ENCODE peak calls at places on chromosome 16, in four cellular contexts. One of them, this sample, is unnamed.

GRCh38 chr16:85832578-85833539 is 33.4 kb downstream of the COX4I1 start:
- DNase-seq in NCI-H774: no peak
- DNase-seq in nucleus accumbens: no peak
- DNase-seq in hypothalamus: peak
- DNase-seq in this sample: no peak

GRCh38 chr16:72442381-72443158 is 270.6 kb upstream of the PMFBP1 start:
- DNase-seq in hypothalamus: no peak
- DNase-seq in nucleus accumbens: no peak
- DNase-seq in NCI-H774: no peak
- DNase-seq in this sample: no peak

GRCh38 chr16:6020162-6020980 is 922.8 kb upstream of the EEF2KMT start:
- DNase-seq in nucleus accumbens: no peak
- DNase-seq in hypothalamus: no peak
- DNase-seq in NCI-H774: no peak
- DNase-seq in this sample: no peak

GRCh38 chr16:21608647-21609328 is 9.4 kb downstream of the METTL9 start:
- DNase-seq in hypothalamus: no peak
- DNase-seq in NCI-H774: no peak
- DNase-seq in nucleus accumbens: no peak
- DNase-seq in this sample: no peak

GRCh38 chr16:20956319-20956718 is 55.7 kb downstream of the LYRM1 start:
- DNase-seq in hypothalamus: no peak
- DNase-seq in nucleus accumbens: no peak
- DNase-seq in NCI-H774: no peak
- DNase-seq in this sample: no peak

GRCh38 chr16:11909653-11910551 is 5.9 kb downstream of the GSPT1 start:
- DNase-seq in nucleus accumbens: no peak
- DNase-seq in NCI-H774: no peak
- DNase-seq in hypothalamus: no peak
- DNase-seq in this sample: no peak

GRCh38 chr16:57627184-57627871 is 1.1 kb upstream of the ADGRG1 start:
- DNase-seq in nucleus accumbens: no peak
- DNase-seq in NCI-H774: no peak
- DNase-seq in hypothalamus: peak
- DNase-seq in this sample: no peak

GRCh38 chr16:13845232-13845631 is 74.7 kb upstream of the ERCC4 start:
- DNase-seq in hypothalamus: no peak
- DNase-seq in NCI-H774: no peak
- DNase-seq in nucleus accumbens: no peak
- DNase-seq in this sample: no peak

GRCh38 chr16:69406780-69407331 is 17.6 kb upstream of the CYB5B start:
- DNase-seq in nucleus accumbens: no peak
- DNase-seq in NCI-H774: no peak
- DNase-seq in hypothalamus: no peak
- DNase-seq in this sample: no peak

GRCh38 chr16:78462261-78463208 is 363.1 kb downstream of the WWOX start:
- DNase-seq in NCI-H774: no peak
- DNase-seq in nucleus accumbens: no peak
- DNase-seq in hypothalamus: no peak
- DNase-seq in this sample: peak

GRCh38 chr16:23668225-23668624 is 10.5 kb upstream of the PLK1 start:
- DNase-seq in NCI-H774: no peak
- DNase-seq in nucleus accumbens: no peak
- DNase-seq in hypothalamus: no peak
- DNase-seq in this sample: no peak

GRCh38 chr16:26816266-26816665 is 250.5 kb upstream of the C16orf82 start:
- DNase-seq in hypothalamus: no peak
- DNase-seq in NCI-H774: no peak
- DNase-seq in nucleus accumbens: no peak
- DNase-seq in this sample: no peak

GRCh38 chr16:28168991-28169554 is 42.7 kb downstream of the XPO6 start:
- DNase-seq in nucleus accumbens: no peak
- DNase-seq in hypothalamus: no peak
- DNase-seq in NCI-H774: no peak
- DNase-seq in this sample: no peak

GRCh38 chr16:74699666-74700065 is 996 bp downstream of the MLKL start:
- DNase-seq in NCI-H774: no peak
- DNase-seq in nucleus accumbens: no peak
- DNase-seq in hypothalamus: no peak
- DNase-seq in this sample: no peak

GRCh38 chr16:74868501-74868900 is 93.9 kb upstream of the FA2H start:
- DNase-seq in nucleus accumbens: no peak
- DNase-seq in hypothalamus: no peak
- DNase-seq in NCI-H774: no peak
- DNase-seq in this sample: no peak

GRCh38 chr16:28534542-28535373 is 4.0 kb downstream of the NUPR1 start:
- DNase-seq in NCI-H774: no peak
- DNase-seq in hypothalamus: peak
- DNase-seq in nucleus accumbens: no peak
- DNase-seq in this sample: no peak

This sample was measured in head of caudate nucleus.